ENCODE peak calls at places on chromosomes 2 and 18, in seven cellular contexts. D is fibroblast of lung, Q is tibial nerve, N is body of pancreas, S is hepatocyte, B is trophoblast cell, T is neuronal stem cell. G is an unnamed sample. For H3K4me1 and H3K36me3, the result is how much of the 10 kb centered on the place peaks cover.

GRCh38 chr2:25305197-25305596 is 36.5 kb downstream of the DNMT3A start:
- DNase-seq in D (no peak), Q (no peak), N (no peak), S (no peak), B (no peak), T (no peak), G (no peak)

GRCh38 chr2:128495996-128496547 is 177.4 kb upstream of the HS6ST1 start:
- DNase-seq in D (no peak), Q (no peak), N (no peak), S (no peak), B (no peak), T (no peak), G (no peak)

GRCh38 chr2:127857494-127857818 is 499 bp downstream of the POLR2D start:
- DNase-seq in D (peak), Q (no peak), N (peak), S (peak), B (no peak), T (no peak), G (no peak)

GRCh38 chr2:238872628-238873400 is 24.9 kb downstream of the TWIST2 start:
- DNase-seq in D (no peak), Q (peak), N (no peak), S (no peak), B (no peak), T (no peak), G (no peak)

GRCh38 chr18:79863161-79863945 is 65.6 kb downstream of the KCNG2 start:
- DNase-seq in D (no peak), Q (no peak), N (no peak), S (no peak), B (no peak), T (no peak), G (no peak)

GRCh38 chr2:49480520-49480919 is 326.2 kb upstream of the FSHR start:
- DNase-seq in D (no peak), Q (no peak), N (no peak), S (no peak), B (no peak), T (no peak), G (no peak)

GRCh38 chr2:58120626-58121229 is 74.1 kb downstream of the VRK2 start:
- DNase-seq in D (no peak), Q (no peak), N (no peak), S (no peak), B (no peak), T (no peak), G (no peak)

GRCh38 chr2:15471606-15472005 is 89.5 kb downstream of the NBAS start:
- DNase-seq in D (no peak), Q (no peak), N (no peak), S (no peak), B (no peak), T (no peak), G (no peak)

GRCh38 chr2:210814626-210815025 is 258.2 kb downstream of the CPS1 start:
- DNase-seq in D (no peak), Q (no peak), N (no peak), S (no peak), B (peak), T (no peak), G (no peak)

GRCh38 chr2:191650896-191651773 is 26.8 kb upstream of the NABP1 start:
- DNase-seq in D (no peak), Q (no peak), N (no peak), S (no peak), B (no peak), T (no peak), G (no peak)

GRCh38 chr18:77529492-77529891 is 279.8 kb downstream of the GALR1 start:
- DNase-seq in D (no peak), Q (no peak), N (no peak), S (no peak), B (no peak), T (no peak), G (no peak)

GRCh38 chr2:1224901-1225300 is 188.4 kb upstream of the TPO start:
- DNase-seq in D (no peak), Q (no peak), N (no peak), S (no peak), B (no peak), T (no peak), G (no peak)

DNA sequence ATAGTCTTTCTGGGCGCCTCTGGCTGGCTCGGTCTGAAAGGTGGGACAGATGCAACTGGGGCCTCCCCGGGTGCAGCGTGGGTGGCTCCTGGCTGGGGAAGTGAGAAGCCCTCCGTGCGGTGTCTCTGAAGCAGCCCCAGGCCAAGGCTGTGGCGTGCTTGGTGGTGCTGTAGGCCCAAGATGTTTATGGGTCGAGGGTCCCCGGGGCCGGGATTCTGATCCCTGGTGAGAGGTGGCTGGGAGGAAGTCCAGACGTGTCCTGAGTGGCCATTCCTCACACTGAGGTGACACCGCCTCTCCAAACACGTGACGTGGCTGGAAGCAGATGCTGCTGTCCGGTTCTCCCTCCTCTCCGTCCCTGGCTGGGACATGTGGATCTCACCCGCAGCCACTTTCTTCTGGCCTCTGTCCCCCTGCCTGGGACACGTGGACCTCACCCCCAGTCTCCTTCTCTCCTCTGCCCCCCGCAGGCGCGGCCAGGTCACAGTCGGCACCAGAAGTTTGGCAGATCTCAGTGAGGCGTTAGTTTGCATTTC is 12.6 kb downstream of the RTP5 start:
- DNase-seq in D (no peak), Q (peak), N (peak), S (no peak), B (no peak), T (no peak), G (no peak)
- H3K4me1 ChIP-seq in D (under half), Q (under half), N (half or more), S (under half), B (under half), T (under half), G (under half)

GRCh38 chr18:62242955-62243354 is 55.9 kb downstream of the RELCH start:
- DNase-seq in D (no peak), Q (no peak), N (no peak), S (no peak), B (no peak), T (no peak), G (peak)

GRCh38 chr18:62248313-62248712 is 61.3 kb downstream of the RELCH start:
- DNase-seq in D (no peak), Q (no peak), N (no peak), S (no peak), B (no peak), T (no peak), G (peak)

GRCh38 chr18:62245177-62245576 is 58.1 kb downstream of the RELCH start:
- DNase-seq in D (no peak), Q (no peak), N (no peak), S (no peak), B (peak), T (no peak), G (no peak)

GRCh38 chr18:62249478-62250097 is 62.5 kb downstream of the RELCH start:
- DNase-seq in D (peak), Q (peak), N (peak), S (peak), B (peak), T (peak), G (peak)

DNA sequence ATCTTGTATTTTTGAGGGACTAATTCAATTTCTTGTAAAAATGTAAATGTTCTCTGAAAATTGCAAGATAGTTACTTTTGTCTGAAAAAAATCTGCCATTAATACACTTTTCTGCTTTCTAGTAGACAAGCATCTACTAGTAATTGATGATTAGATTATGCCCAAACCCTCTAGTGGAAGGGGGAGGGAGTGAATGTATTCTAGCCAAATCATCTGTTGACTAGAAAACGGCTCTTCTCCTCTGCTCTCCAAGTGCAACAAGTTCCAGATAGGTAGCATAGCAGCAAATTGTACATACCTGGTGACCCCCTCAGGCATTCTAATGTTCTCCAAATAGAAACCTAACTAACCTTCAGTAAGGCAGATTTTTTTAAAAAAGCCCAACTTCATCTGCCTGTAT is 58.6 kb downstream of the RELCH start:
- DNase-seq in D (no peak), Q (no peak), N (no peak), S (no peak), B (no peak), T (no peak), G (no peak)
- H3K36me3 ChIP-seq in D (under half), Q (under half), N (under half), S (under half), B (under half), T (under half), G (under half)

GRCh38 chr18:58537272-58538038 is 91.4 kb downstream of the ALPK2 start:
- DNase-seq in D (no peak), Q (no peak), N (no peak), S (no peak), B (no peak), T (no peak), G (no peak)
- H3K4me1 ChIP-seq in D (under half), Q (under half), N (under half), S (under half), B (under half), T (under half), G (under half)

GRCh38 chr18:3032721-3033120 is 19.8 kb upstream of the LPIN2 start:
- DNase-seq in D (no peak), Q (no peak), N (no peak), S (no peak), B (no peak), T (no peak), G (no peak)
- H3K36me3 ChIP-seq in D (under half), Q (under half), N (under half), S (under half), B (under half), T (under half), G (under half)

GRCh38 chr2:75042823-75043222 is 84.4 kb downstream of the POLE4 start:
- DNase-seq in D (no peak), Q (no peak), N (no peak), S (no peak), B (no peak), T (no peak), G (no peak)

GRCh38 chr2:75041226-75041625 is 82.8 kb downstream of the POLE4 start:
- DNase-seq in D (no peak), Q (no peak), N (no peak), S (no peak), B (no peak), T (no peak), G (no peak)

GRCh38 chr2:75041791-75042231 is 83.4 kb downstream of the POLE4 start:
- DNase-seq in D (no peak), Q (no peak), N (no peak), S (no peak), B (no peak), T (no peak), G (no peak)

GRCh38 chr2:75047189-75047812 is 88.9 kb downstream of the POLE4 start:
- DNase-seq in D (no peak), Q (no peak), N (no peak), S (no peak), B (no peak), T (no peak), G (peak)

GRCh38 chr2:75044291-75044690 is 85.8 kb downstream of the POLE4 start:
- DNase-seq in D (no peak), Q (no peak), N (no peak), S (no peak), B (no peak), T (no peak), G (no peak)
- H3K4me1 ChIP-seq in D (under half), Q (under half), N (under half), S (under half), B (under half), T (under half), G (under half)

GRCh38 chr2:199414465-199414864 is 43.3 kb downstream of the SATB2 start:
- DNase-seq in D (no peak), Q (no peak), N (no peak), S (no peak), B (no peak), T (no peak), G (no peak)

GRCh38 chr2:199410130-199410529 is 47.6 kb downstream of the SATB2 start:
- DNase-seq in D (no peak), Q (no peak), N (no peak), S (no peak), B (no peak), T (no peak), G (peak)

GRCh38 chr2:199407421-199407820 is 50.3 kb downstream of the SATB2 start:
- DNase-seq in D (no peak), Q (no peak), N (no peak), S (no peak), B (no peak), T (no peak), G (no peak)

GRCh38 chr2:199405241-199405640 is 52.5 kb downstream of the SATB2 start:
- DNase-seq in D (peak), Q (no peak), N (no peak), S (no peak), B (no peak), T (no peak), G (peak)

DNA sequence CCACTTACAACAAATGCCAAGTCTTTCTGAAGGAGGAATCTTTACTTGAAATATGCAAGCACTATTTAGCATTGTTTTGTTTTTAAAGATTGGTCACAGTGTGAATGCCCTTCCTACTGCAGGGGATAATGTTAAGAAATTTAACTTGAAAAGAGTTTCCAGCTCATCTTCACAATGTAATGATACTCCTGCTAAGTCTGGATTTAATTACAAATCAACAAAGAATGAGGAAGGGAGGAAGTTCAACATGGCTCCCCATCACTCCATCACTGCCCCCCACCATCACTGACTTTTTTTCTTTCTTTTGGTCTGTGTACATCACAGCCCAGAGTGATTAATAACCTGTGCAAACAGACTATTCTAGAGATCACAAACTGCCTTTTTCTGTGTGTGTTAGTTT is 48.0 kb downstream of the SATB2 start:
- DNase-seq in D (no peak), Q (no peak), N (no peak), S (no peak), B (no peak), T (no peak), G (peak)
- H3K36me3 ChIP-seq in D (under half), Q (under half), N (under half), S (under half), B (under half), T (under half), G (under half)

DNA sequence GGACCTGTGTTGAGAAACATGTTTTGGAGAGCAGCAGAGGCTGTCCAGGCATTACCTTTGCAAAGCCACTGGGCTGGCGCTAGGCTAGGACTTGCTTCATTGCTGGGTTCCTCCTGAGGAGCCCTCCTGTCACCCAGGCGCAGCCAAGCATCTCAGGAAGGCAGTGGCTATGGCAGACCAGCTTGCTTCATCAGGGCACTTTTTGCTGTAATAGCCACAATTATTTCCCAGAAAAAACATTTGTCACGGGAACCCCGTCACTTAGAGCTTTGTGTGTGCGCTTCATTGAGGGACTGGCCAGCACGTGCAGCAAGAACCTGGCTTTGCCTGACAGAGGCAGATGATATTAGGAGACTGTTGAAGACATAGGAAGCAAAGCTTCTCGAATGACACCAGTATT is 36.4 kb downstream of the SLC20A1 start:
- DNase-seq in D (no peak), Q (no peak), N (no peak), S (no peak), B (no peak), T (no peak), G (no peak)
- H3K4me1 ChIP-seq in D (under half), Q (under half), N (under half), S (under half), B (under half), T (under half), G (under half)

DNA sequence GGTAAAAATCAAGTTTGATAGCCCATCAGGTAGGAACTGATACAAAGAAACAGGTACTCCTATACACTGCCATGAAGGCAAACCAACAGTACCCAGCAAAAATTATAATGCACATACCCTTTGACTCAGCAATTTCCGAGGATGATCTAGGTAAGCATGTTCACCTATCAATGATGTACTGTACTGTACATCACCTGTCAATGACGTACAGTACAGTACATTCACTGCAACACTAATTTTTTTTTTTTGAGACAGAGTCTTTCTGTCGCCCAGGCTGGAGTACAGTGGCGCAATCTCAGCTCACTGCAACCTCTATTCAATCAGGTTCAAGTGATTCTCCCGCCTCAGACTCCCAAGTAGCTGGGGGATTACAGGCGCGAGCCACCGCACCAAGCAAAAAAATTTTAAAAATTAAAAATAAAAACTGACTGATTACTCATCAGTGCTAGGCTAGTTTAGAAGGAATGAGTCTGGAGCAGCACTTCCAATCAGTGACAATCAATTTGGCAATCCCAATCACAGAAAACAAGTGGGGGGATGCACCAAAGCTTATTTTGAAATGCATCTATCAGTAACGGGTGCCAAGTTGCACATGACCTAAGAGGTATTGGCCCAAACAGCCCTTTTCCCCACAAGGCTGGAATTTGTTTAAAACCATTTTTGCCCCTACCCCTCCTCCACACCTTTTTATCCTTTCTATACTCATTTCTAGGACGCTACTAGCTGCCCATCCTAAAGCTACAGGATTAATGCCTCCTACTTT is 8.2 kb downstream of the SRSF7 start:
- DNase-seq in D (no peak), Q (no peak), N (no peak), S (no peak), B (peak), T (no peak), G (no peak)
- H3K36me3 ChIP-seq in D (under half), Q (half or more), N (under half), S (under half), B (under half), T (under half), G (half or more)

GRCh38 chr2:72891091-72891818 is 4.0 kb downstream of the SPR start:
- DNase-seq in D (no peak), Q (no peak), N (no peak), S (no peak), B (no peak), T (no peak), G (no peak)
- H3K4me1 ChIP-seq in D (under half), Q (under half), N (under half), S (under half), B (under half), T (under half), G (under half)